ENCODE peak calls at places on chromosomes 6 and 20, in seven cellular contexts. One of them, this sample, is unnamed.

GRCh38 chr6:166693880-166694279 is 66.8 kb upstream of the RPS6KA2 start:
- DNase-seq in effector CD4-positive, alpha-beta T cell: no peak
- DNase-seq in amniotic epithelial cell: no peak
- DNase-seq in CD8-positive, alpha-beta memory T cell: no peak
- DNase-seq in nephron progenitor cell: no peak
- DNase-seq in ELR: no peak
- DNase-seq in chondrocyte: no peak
- DNase-seq in this sample: no peak

GRCh38 chr6:36938536-36938935 is 16.0 kb upstream of the PI16 start:
- DNase-seq in effector CD4-positive, alpha-beta T cell: no peak
- DNase-seq in amniotic epithelial cell: peak; percentile 98
- DNase-seq in CD8-positive, alpha-beta memory T cell: no peak
- DNase-seq in nephron progenitor cell: no peak
- DNase-seq in ELR: peak; percentile 90
- DNase-seq in chondrocyte: no peak
- DNase-seq in this sample: no peak

GRCh38 chr20:50434653-50435396 is 75.4 kb upstream of the PTPN1 start:
- DNase-seq in effector CD4-positive, alpha-beta T cell: no peak
- DNase-seq in amniotic epithelial cell: peak; percentile 90
- DNase-seq in CD8-positive, alpha-beta memory T cell: no peak
- DNase-seq in nephron progenitor cell: no peak
- DNase-seq in ELR: peak; percentile 92
- DNase-seq in chondrocyte: no peak
- DNase-seq in this sample: peak; percentile 69

GRCh38 chr20:21503345-21503744 is 10.5 kb downstream of the NKX2-2 start:
- DNase-seq in effector CD4-positive, alpha-beta T cell: no peak
- DNase-seq in amniotic epithelial cell: peak; percentile 42
- DNase-seq in CD8-positive, alpha-beta memory T cell: no peak
- DNase-seq in nephron progenitor cell: no peak
- DNase-seq in ELR: peak; percentile 50
- DNase-seq in chondrocyte: no peak
- DNase-seq in this sample: no peak

GRCh38 chr20:36362978-36363713 is 57.0 kb downstream of the DLGAP4 start:
- DNase-seq in effector CD4-positive, alpha-beta T cell: no peak
- DNase-seq in amniotic epithelial cell: no peak
- DNase-seq in CD8-positive, alpha-beta memory T cell: no peak
- DNase-seq in nephron progenitor cell: no peak
- DNase-seq in ELR: no peak
- DNase-seq in chondrocyte: no peak
- DNase-seq in this sample: no peak

GRCh38 chr20:46255440-46256104 is 52.7 kb downstream of the CDH22 start:
- DNase-seq in effector CD4-positive, alpha-beta T cell: no peak
- DNase-seq in amniotic epithelial cell: peak; percentile 38
- DNase-seq in CD8-positive, alpha-beta memory T cell: no peak
- DNase-seq in nephron progenitor cell: no peak
- DNase-seq in ELR: no peak
- DNase-seq in chondrocyte: no peak
- DNase-seq in this sample: no peak

GRCh38 chr6:123338394-123338793 is 298.4 kb downstream of the TRDN start:
- DNase-seq in effector CD4-positive, alpha-beta T cell: no peak
- DNase-seq in amniotic epithelial cell: peak; percentile 0
- DNase-seq in CD8-positive, alpha-beta memory T cell: no peak
- DNase-seq in nephron progenitor cell: no peak
- DNase-seq in ELR: no peak
- DNase-seq in chondrocyte: no peak
- DNase-seq in this sample: no peak

GRCh38 chr20:17568972-17569471 is 853 bp upstream of the DSTN start:
- DNase-seq in effector CD4-positive, alpha-beta T cell: no peak
- DNase-seq in amniotic epithelial cell: peak; percentile 97
- DNase-seq in CD8-positive, alpha-beta memory T cell: no peak
- DNase-seq in nephron progenitor cell: peak; percentile 71
- DNase-seq in ELR: peak; percentile 96
- DNase-seq in chondrocyte: peak; percentile 98
- DNase-seq in this sample: peak; percentile 95

GRCh38 chr6:43253401-43253800 is 10.1 kb downstream of the TTBK1 start:
- DNase-seq in effector CD4-positive, alpha-beta T cell: no peak
- DNase-seq in amniotic epithelial cell: no peak
- DNase-seq in CD8-positive, alpha-beta memory T cell: no peak
- DNase-seq in nephron progenitor cell: no peak
- DNase-seq in ELR: no peak
- DNase-seq in chondrocyte: peak; percentile 56
- DNase-seq in this sample: no peak

GRCh38 chr6:151067684-151068596 is 171.8 kb upstream of the AKAP12 start:
- DNase-seq in effector CD4-positive, alpha-beta T cell: no peak
- DNase-seq in amniotic epithelial cell: peak; percentile 95
- DNase-seq in CD8-positive, alpha-beta memory T cell: no peak
- DNase-seq in nephron progenitor cell: no peak
- DNase-seq in ELR: peak; percentile 97
- DNase-seq in chondrocyte: no peak
- DNase-seq in this sample: no peak